ENCODE peak calls at places on chromosomes 13 and 19, in four cellular contexts. T is osteoblast, F is neural progenitor cell, E is HCT116. O is an unnamed sample. For H3K36me3, the result is how much of the 10 kb centered on the place peaks cover.

GRCh38 chr13:28671393-28671792 is 12.5 kb downstream of the POMP start:
- DNase-seq in T (no peak), F (no peak), E (no peak), O (no peak)

GRCh38 chr13:31433756-31434155 is 234.0 kb downstream of the B3GLCT start:
- DNase-seq in E (no peak), T (no peak), F (no peak), O (no peak)

GRCh38 chr13:42762917-42763316 is 18.5 kb upstream of the FAM216B start:
- DNase-seq in F (no peak), E (no peak), T (peak), O (peak)

GRCh38 chr19:33821871-33822270 is 25.2 kb downstream of the KCTD15 start:
- DNase-seq in F (no peak), E (no peak), T (peak), O (no peak)

GRCh38 chr19:55369651-55370304 is 485 bp downstream of the IL11 start:
- DNase-seq in F (peak), T (peak), E (no peak), O (peak)

GRCh38 chr13:28321751-28322150 is 173.2 kb downstream of the FLT1 start:
- DNase-seq in E (no peak), T (peak), F (no peak), O (no peak)

GRCh38 chr13:76725211-76725610 is 161.0 kb downstream of the KCTD12 start:
- DNase-seq in E (no peak), T (peak), F (no peak), O (peak)

GRCh38 chr13:27283906-27284523 is 13.4 kb downstream of the RASL11A start:
- DNase-seq in T (no peak), F (no peak), E (peak), O (no peak)

GRCh38 chr13:66506031-66506777 is 723.9 kb downstream of the PCDH9 start:
- DNase-seq in T (no peak), E (no peak), F (no peak), O (no peak)

GRCh38 chr13:74025369-74025768 is 108.8 kb downstream of the KLF12 start:
- DNase-seq in F (no peak), T (no peak), E (no peak), O (no peak)

GRCh38 chr19:38135150-38135998 is 88.6 kb downstream of the DPF1 start:
- DNase-seq in T (no peak), E (no peak), F (peak), O (peak)

GRCh38 chr13:102550507-102550906 is 46.3 kb upstream of the TPP2 start:
- DNase-seq in T (no peak), F (peak), E (no peak), O (no peak)

GRCh38 chr13:20993661-20994440 is 67.5 kb downstream of the LATS2 start:
- DNase-seq in E (no peak), F (no peak), T (peak), O (peak)

GRCh38 chr19:48670699-48671455 is 1.9 kb downstream of the NTN5 start:
- DNase-seq in F (no peak), E (no peak), T (peak), O (no peak)

GRCh38 chr13:74246398-74246975 is 112.3 kb upstream of the KLF12 start:
- DNase-seq in E (no peak), F (no peak), T (peak), O (peak)

GRCh38 chr19:2867025-2867991 is at the start of gene ZNF556:
- DNase-seq in F (no peak), E (peak), T (peak), O (no peak)

GRCh38 chr13:33785384-33785783 is 32.6 kb upstream of the RFC3 start:
- DNase-seq in E (no peak), F (no peak), T (no peak), O (no peak)

GRCh38 chr13:91544723-91545122 is 146.3 kb downstream of the GPC5 start:
- DNase-seq in F (peak), T (no peak), E (no peak), O (no peak)

GRCh38 chr13:100600915-100601314 is 12.3 kb upstream of the GGACT start:
- DNase-seq in T (no peak), F (no peak), E (no peak), O (no peak)

GRCh38 chr19:18046066-18046718 is 38.2 kb downstream of the ARRDC2 start:
- DNase-seq in E (peak), F (no peak), T (peak), O (peak)

GRCh38 chr13:41496420-41497234 is 39.3 kb downstream of the RGCC start:
- DNase-seq in E (no peak), F (no peak), T (peak), O (peak)

GRCh38 chr13:109715902-109716301 is 70.5 kb downstream of the IRS2 start:
- DNase-seq in E (no peak), T (no peak), F (peak), O (no peak)

GRCh38 chr13:76879211-76879875 is 6.9 kb downstream of the KCTD12 start:
- DNase-seq in E (no peak), T (peak), F (no peak), O (peak)

GRCh38 chr13:97248243-97248642 is 26.1 kb downstream of the MBNL2 start:
- DNase-seq in F (no peak), E (no peak), T (no peak), O (no peak)

GRCh38 chr13:86765462-86765861 is 905.7 kb upstream of the SLITRK5 start:
- DNase-seq in E (no peak), T (no peak), F (no peak), O (no peak)

GRCh38 chr19:35404879-35405622 is 34.2 kb downstream of the GPR42 start:
- DNase-seq in T (peak), E (no peak), F (peak), O (peak)

GRCh38 chr19:3578390-3578789 is 5.6 kb downstream of the HMG20B start:
- DNase-seq in T (peak), F (no peak), E (no peak), O (no peak)

GRCh38 chr13:38210928-38211596 is 138.6 kb upstream of the UFM1 start:
- DNase-seq in T (no peak), E (no peak), F (no peak), O (no peak)

GRCh38 chr19:3262362-3262761 is 37.9 kb downstream of the CELF5 start:
- DNase-seq in E (no peak), T (peak), F (no peak), O (no peak)

GRCh38 chr19:29176981-29177754 is 35.8 kb downstream of the UQCRFS1 start:
- DNase-seq in F (no peak), T (no peak), E (no peak), O (no peak)

GRCh38 chr19:52662631-52663030 is 24.5 kb upstream of the ZNF83 start:
- DNase-seq in T (no peak), F (no peak), E (peak), O (no peak)

GRCh38 chr13:45119469-45119989 is 781 bp upstream of the GTF2F2 start:
- DNase-seq in E (no peak), T (peak), F (peak), O (peak)

GRCh38 chr19:19033176-19033425 is 216 bp downstream of the SUGP2 start:
- DNase-seq in F (peak), E (no peak), T (no peak), O (no peak)

GRCh38 chr13:40402931-40403412 is 263.5 kb downstream of the FOXO1 start:
- DNase-seq in E (no peak), F (no peak), T (no peak), O (peak)

GRCh38 chr13:44396963-44397580 is 23.4 kb downstream of the SERP2 start:
- DNase-seq in E (no peak), F (peak), T (peak), O (peak)

GRCh38 chr19:54164369-54165068 is 5.0 kb upstream of the LENG1 start:
- DNase-seq in T (no peak), F (peak), E (peak), O (peak)

GRCh38 chr13:46687810-46688209 is 109.2 kb downstream of the ESD start:
- DNase-seq in T (no peak), E (peak), F (no peak), O (peak)

GRCh38 chr19:8610041-8610927 is at the start of gene ADAMTS10:
- DNase-seq in T (peak), E (no peak), F (peak), O (peak)

GRCh38 chr13:91652389-91652788 is 254.0 kb downstream of the GPC5 start:
- DNase-seq in E (no peak), T (no peak), F (no peak), O (no peak)

GRCh38 chr13:80214050-80214449 is 126.9 kb downstream of the SPRY2 start:
- DNase-seq in F (no peak), T (no peak), E (no peak), O (peak)

DNA sequence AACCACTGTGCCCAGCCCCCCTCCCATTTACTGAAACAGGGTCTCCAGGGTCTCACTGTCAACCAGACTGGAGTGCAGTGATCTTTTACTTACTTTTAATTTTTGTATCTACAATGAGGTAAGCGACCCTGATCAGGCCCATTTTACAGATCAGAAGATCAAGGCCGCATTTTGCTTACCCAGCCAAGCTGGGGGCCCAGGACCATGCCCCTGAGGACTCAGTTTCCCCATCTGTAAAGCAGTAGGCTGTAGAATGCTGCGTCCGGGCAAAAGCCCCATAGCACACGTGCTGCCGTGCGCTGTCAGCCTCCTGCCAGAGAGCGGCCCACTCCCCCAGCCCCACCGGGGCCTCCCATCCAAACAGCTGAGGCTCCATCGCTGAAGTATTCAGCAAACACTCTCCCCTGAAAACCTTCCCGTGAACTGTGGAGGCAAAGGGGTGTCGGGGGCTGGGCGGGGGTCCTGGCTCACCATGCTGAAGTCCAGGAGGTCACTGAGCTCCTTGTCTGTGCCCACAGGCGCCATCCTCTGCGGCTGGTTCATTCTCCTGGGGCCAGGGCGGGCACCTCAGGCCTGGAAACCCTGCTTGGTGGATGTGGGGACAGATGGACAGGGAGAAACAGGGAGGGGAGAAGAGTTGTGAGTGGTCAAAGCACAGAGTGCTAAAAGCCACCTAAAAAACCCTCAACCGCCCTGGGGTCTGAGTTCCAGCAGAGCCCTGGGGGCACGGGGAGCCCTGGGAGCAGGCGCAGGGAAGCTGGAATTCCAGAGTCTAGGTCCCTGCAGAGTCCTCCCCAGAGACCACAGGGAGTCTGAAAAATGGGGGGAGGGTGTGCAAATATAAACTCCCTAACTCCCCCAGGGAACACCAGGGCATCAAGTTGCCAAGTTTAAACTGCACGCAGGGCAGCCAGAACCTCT is 2.4 kb downstream of the TCF3 start:
- DNase-seq in F (no peak), E (no peak), T (peak), O (no peak)
- H3K4me3 ChIP-seq in F (peak), E (peak), T (peak), O (peak)

GRCh38 chr13:50635504-50635903 is 208.0 kb downstream of the DLEU7 start:
- DNase-seq in E (no peak), F (no peak), T (no peak), O (no peak)
- H2AFZ ChIP-seq in E (no peak), F (no peak), T (peak), O (no peak)

GRCh38 chr13:113644800-113645199 is 13.2 kb downstream of the ATP4B start:
- DNase-seq in F (no peak), T (no peak), E (no peak), O (no peak)

GRCh38 chr13:113645329-113645728 is 12.7 kb downstream of the ATP4B start:
- DNase-seq in T (no peak), E (no peak), F (no peak), O (no peak)

GRCh38 chr13:113643593-113643992 is 14.4 kb downstream of the ATP4B start:
- DNase-seq in F (no peak), T (no peak), E (no peak), O (no peak)

GRCh38 chr13:113641426-113641825 is 16.6 kb downstream of the ATP4B start:
- DNase-seq in F (no peak), E (no peak), T (no peak), O (no peak)

DNA sequence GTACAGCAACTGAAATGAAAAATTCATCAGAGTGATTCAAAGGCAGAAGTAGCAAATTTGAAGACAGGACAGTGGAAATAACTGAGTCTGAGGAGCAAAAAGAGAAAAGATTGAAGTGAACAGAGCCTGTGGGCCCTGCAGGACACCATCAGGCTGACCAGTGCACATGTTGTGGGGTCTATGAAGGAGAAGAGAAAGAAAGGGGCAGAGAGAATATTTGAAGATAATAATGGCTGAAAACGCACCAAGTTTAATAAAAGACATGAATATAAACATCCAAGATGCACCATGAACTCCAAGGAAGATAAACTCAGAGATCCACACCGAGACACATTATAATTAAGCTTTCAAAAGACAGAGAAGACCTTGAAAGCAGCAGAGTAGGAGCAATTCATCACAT is 15.4 kb downstream of the ATP4B start:
- DNase-seq in T (no peak), F (no peak), E (no peak), O (no peak)
- H3K36me3 ChIP-seq in T (under half), F (under half), E (under half), O (under half)

DNA sequence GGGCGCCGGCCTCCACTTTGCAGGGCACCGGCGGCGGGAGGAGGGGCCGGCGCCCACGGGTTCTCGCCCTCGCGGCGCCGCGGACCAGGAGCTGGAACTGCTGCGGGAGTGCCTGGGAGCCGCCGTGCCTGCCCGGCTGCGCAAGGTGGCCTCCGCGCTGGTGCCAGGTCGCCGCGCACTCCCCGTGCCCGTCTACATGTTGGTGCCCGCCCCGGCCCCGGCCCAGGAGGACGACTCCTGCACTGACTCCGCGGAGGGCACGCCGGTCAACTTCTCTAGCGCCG is 11.8 kb downstream of the C19orf25 start:
- DNase-seq in E (no peak), F (no peak), T (no peak), O (no peak)
- H3K4me3 ChIP-seq in E (no peak), F (peak), T (no peak), O (no peak)

GRCh38 chr19:7176792-7177191 is 107.3 kb downstream of the ZNF557 start:
- DNase-seq in F (no peak), T (no peak), E (no peak), O (no peak)

GRCh38 chr19:7179917-7180306 is 110.4 kb downstream of the ZNF557 start:
- DNase-seq in F (no peak), E (no peak), T (no peak), O (no peak)

GRCh38 chr19:7172794-7173193 is 103.3 kb downstream of the ZNF557 start:
- DNase-seq in E (no peak), F (no peak), T (no peak), O (no peak)

GRCh38 chr19:7182489-7182888 is 111.7 kb downstream of the INSR start:
- DNase-seq in E (no peak), F (no peak), T (no peak), O (no peak)

DNA sequence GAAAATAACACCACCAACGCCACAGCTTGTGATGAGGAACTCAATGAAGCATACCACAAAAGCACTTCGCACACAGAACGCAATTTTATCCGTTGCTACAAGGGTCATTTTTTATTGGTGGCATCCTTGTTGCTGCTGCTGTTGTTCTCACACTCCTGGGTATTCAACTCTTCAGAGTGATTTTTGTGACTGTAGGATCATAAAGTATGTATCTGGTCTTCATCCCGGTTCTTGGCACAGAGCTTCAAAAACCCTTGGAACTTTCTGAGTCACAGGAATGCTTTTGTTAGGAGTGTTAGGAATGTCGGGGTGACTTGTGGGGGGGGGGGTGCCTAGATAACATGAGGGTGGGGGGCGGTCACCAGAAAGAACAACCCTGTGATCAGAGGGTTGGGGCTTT is 108.4 kb downstream of the ZNF557 start:
- DNase-seq in F (no peak), E (no peak), T (no peak), O (peak)
- H2AFZ ChIP-seq in F (no peak), E (no peak), T (no peak), O (no peak)

DNA sequence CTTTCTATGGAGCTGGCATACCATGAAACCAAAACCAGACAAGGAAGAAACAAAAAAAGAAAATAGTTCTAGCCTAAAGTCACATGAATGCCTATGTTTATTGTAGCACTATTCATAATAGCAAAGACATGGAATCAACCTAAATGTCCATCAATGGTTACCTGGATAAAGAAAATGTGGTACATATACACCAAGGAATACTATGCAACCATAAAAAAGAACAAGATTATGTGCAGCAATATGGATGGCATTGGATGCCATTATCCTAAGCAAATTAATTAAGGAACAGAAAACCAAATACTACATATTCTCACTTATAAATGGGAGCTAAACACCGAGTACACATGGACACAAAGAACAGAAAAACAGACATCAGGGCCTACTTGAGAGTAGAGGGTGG is 10.5 kb downstream of the ZNF780A start:
- DNase-seq in E (no peak), F (no peak), T (no peak), O (no peak)
- H3K36me3 ChIP-seq in E (under half), F (under half), T (under half), O (under half)

O was measured in fibroblast of lung.